ENCODE peak calls at places on chromosomes 2 and 18, in five cellular contexts. One of them, this sample, is unnamed.

GRCh38 chr18:62420151-62420512 is 95.0 kb downstream of the TNFRSF11A start:
- DNase-seq in activated naive CD4-positive, alpha-beta T cell: no peak
- DNase-seq in AML-193: no peak
- DNase-seq in amniotic stem cell: no peak
- DNase-seq in neural crest cell: no peak
- DNase-seq in this sample: no peak

GRCh38 chr18:65620076-65620696 is 130.6 kb upstream of the CDH7 start:
- DNase-seq in activated naive CD4-positive, alpha-beta T cell: no peak
- DNase-seq in AML-193: no peak
- DNase-seq in amniotic stem cell: no peak
- DNase-seq in neural crest cell: no peak
- DNase-seq in this sample: no peak

GRCh38 chr2:191218292-191218898 is 26.8 kb upstream of the MYO1B start:
- DNase-seq in activated naive CD4-positive, alpha-beta T cell: no peak
- DNase-seq in AML-193: peak
- DNase-seq in amniotic stem cell: no peak
- DNase-seq in neural crest cell: peak
- DNase-seq in this sample: no peak

GRCh38 chr2:33526132-33526531 is 49.7 kb downstream of the RASGRP3 start:
- DNase-seq in activated naive CD4-positive, alpha-beta T cell: no peak
- DNase-seq in AML-193: peak
- DNase-seq in amniotic stem cell: no peak
- DNase-seq in neural crest cell: no peak
- DNase-seq in this sample: no peak

GRCh38 chr18:8643479-8643878 is 34.2 kb downstream of the RAB12 start:
- DNase-seq in activated naive CD4-positive, alpha-beta T cell: no peak
- DNase-seq in AML-193: no peak
- DNase-seq in amniotic stem cell: no peak
- DNase-seq in neural crest cell: no peak
- DNase-seq in this sample: no peak

GRCh38 chr18:77106331-77106730 is 26.3 kb downstream of the MBP start:
- DNase-seq in activated naive CD4-positive, alpha-beta T cell: peak
- DNase-seq in AML-193: no peak
- DNase-seq in amniotic stem cell: no peak
- DNase-seq in neural crest cell: no peak
- DNase-seq in this sample: peak

GRCh38 chr2:41967426-41968181 is 80.2 kb upstream of the PKDCC start:
- DNase-seq in activated naive CD4-positive, alpha-beta T cell: no peak
- DNase-seq in AML-193: no peak
- DNase-seq in amniotic stem cell: no peak
- DNase-seq in neural crest cell: no peak
- DNase-seq in this sample: no peak

GRCh38 chr2:10204326-10205200 is 82.0 kb downstream of the RRM2 start:
- DNase-seq in activated naive CD4-positive, alpha-beta T cell: no peak
- DNase-seq in AML-193: no peak
- DNase-seq in amniotic stem cell: no peak
- DNase-seq in neural crest cell: no peak
- DNase-seq in this sample: no peak

GRCh38 chr18:23250893-23251656 is 115.8 kb downstream of the CABLES1 start:
- DNase-seq in activated naive CD4-positive, alpha-beta T cell: no peak
- DNase-seq in AML-193: no peak
- DNase-seq in amniotic stem cell: no peak
- DNase-seq in neural crest cell: no peak
- DNase-seq in this sample: no peak

GRCh38 chr18:52392160-52392559 is 52.2 kb downstream of the DCC start:
- DNase-seq in activated naive CD4-positive, alpha-beta T cell: no peak
- DNase-seq in AML-193: no peak
- DNase-seq in amniotic stem cell: no peak
- DNase-seq in neural crest cell: no peak
- DNase-seq in this sample: no peak

GRCh38 chr18:11518788-11519685 is 90.4 kb upstream of the SLC35G4 start:
- DNase-seq in activated naive CD4-positive, alpha-beta T cell: no peak
- DNase-seq in AML-193: peak
- DNase-seq in amniotic stem cell: no peak
- DNase-seq in neural crest cell: peak
- DNase-seq in this sample: no peak

GRCh38 chr2:158529379-158530110 is 72.8 kb downstream of the PKP4 start:
- DNase-seq in activated naive CD4-positive, alpha-beta T cell: no peak
- DNase-seq in AML-193: no peak
- DNase-seq in amniotic stem cell: peak
- DNase-seq in neural crest cell: no peak
- DNase-seq in this sample: no peak

GRCh38 chr2:230738391-230738811 is 25.8 kb downstream of the CAB39 start:
- DNase-seq in activated naive CD4-positive, alpha-beta T cell: no peak
- DNase-seq in AML-193: peak
- DNase-seq in amniotic stem cell: no peak
- DNase-seq in neural crest cell: no peak
- DNase-seq in this sample: no peak

GRCh38 chr2:113894156-113894743 is 4.4 kb downstream of the ACTR3 start:
- DNase-seq in activated naive CD4-positive, alpha-beta T cell: no peak
- DNase-seq in AML-193: peak
- DNase-seq in amniotic stem cell: no peak
- DNase-seq in neural crest cell: no peak
- DNase-seq in this sample: no peak

GRCh38 chr2:219476605-219477578 is 21.8 kb upstream of the GMPPA start:
- DNase-seq in activated naive CD4-positive, alpha-beta T cell: no peak
- DNase-seq in AML-193: no peak
- DNase-seq in amniotic stem cell: no peak
- DNase-seq in neural crest cell: peak
- DNase-seq in this sample: no peak

GRCh38 chr18:50105027-50105426 is 89.9 kb downstream of the MYO5B start:
- DNase-seq in activated naive CD4-positive, alpha-beta T cell: no peak
- DNase-seq in AML-193: no peak
- DNase-seq in amniotic stem cell: no peak
- DNase-seq in neural crest cell: no peak
- DNase-seq in this sample: no peak

GRCh38 chr2:15355386-15355785 is 205.7 kb downstream of the NBAS start:
- DNase-seq in activated naive CD4-positive, alpha-beta T cell: no peak
- DNase-seq in AML-193: no peak
- DNase-seq in amniotic stem cell: no peak
- DNase-seq in neural crest cell: no peak
- DNase-seq in this sample: no peak

GRCh38 chr2:54158311-54158710 is 42.9 kb downstream of the ACYP2 start:
- DNase-seq in activated naive CD4-positive, alpha-beta T cell: no peak
- DNase-seq in AML-193: no peak
- DNase-seq in amniotic stem cell: no peak
- DNase-seq in neural crest cell: no peak
- DNase-seq in this sample: no peak

GRCh38 chr2:22442051-22442450 is 942.9 kb upstream of the KLHL29 start:
- DNase-seq in activated naive CD4-positive, alpha-beta T cell: no peak
- DNase-seq in AML-193: no peak
- DNase-seq in amniotic stem cell: no peak
- DNase-seq in neural crest cell: no peak
- DNase-seq in this sample: no peak

GRCh38 chr18:10142056-10142455 is 228.2 kb downstream of the VAPA start:
- DNase-seq in activated naive CD4-positive, alpha-beta T cell: no peak
- DNase-seq in AML-193: no peak
- DNase-seq in amniotic stem cell: no peak
- DNase-seq in neural crest cell: no peak
- DNase-seq in this sample: no peak

GRCh38 chr18:77178559-77178958 is 46.0 kb upstream of the MBP start:
- DNase-seq in activated naive CD4-positive, alpha-beta T cell: no peak
- DNase-seq in AML-193: no peak
- DNase-seq in amniotic stem cell: no peak
- DNase-seq in neural crest cell: no peak
- DNase-seq in this sample: no peak

GRCh38 chr2:101753207-101753616 is 55.7 kb downstream of the MAP4K4 start:
- DNase-seq in activated naive CD4-positive, alpha-beta T cell: no peak
- DNase-seq in AML-193: no peak
- DNase-seq in amniotic stem cell: no peak
- DNase-seq in neural crest cell: no peak
- DNase-seq in this sample: no peak

GRCh38 chr2:142796161-142796560 is 81.3 kb upstream of the KYNU start:
- DNase-seq in activated naive CD4-positive, alpha-beta T cell: no peak
- DNase-seq in AML-193: no peak
- DNase-seq in amniotic stem cell: no peak
- DNase-seq in neural crest cell: no peak
- DNase-seq in this sample: no peak

GRCh38 chr2:220310326-220310936 is 683.0 kb downstream of the SLC4A3 start:
- DNase-seq in activated naive CD4-positive, alpha-beta T cell: no peak
- DNase-seq in AML-193: no peak
- DNase-seq in amniotic stem cell: no peak
- DNase-seq in neural crest cell: no peak
- DNase-seq in this sample: no peak

GRCh38 chr2:70085711-70086277 is 1.5 kb upstream of the PCBP1 start:
- DNase-seq in activated naive CD4-positive, alpha-beta T cell: no peak
- DNase-seq in AML-193: no peak
- DNase-seq in amniotic stem cell: no peak
- DNase-seq in neural crest cell: no peak
- DNase-seq in this sample: no peak

GRCh38 chr2:233476083-233476410 is 90.5 kb downstream of the USP40 start:
- DNase-seq in activated naive CD4-positive, alpha-beta T cell: no peak
- DNase-seq in AML-193: no peak
- DNase-seq in amniotic stem cell: no peak
- DNase-seq in neural crest cell: no peak
- DNase-seq in this sample: no peak

GRCh38 chr18:56096861-56097260 is 508.9 kb upstream of the TCF4 start:
- DNase-seq in activated naive CD4-positive, alpha-beta T cell: no peak
- DNase-seq in AML-193: no peak
- DNase-seq in amniotic stem cell: no peak
- DNase-seq in neural crest cell: no peak
- DNase-seq in this sample: no peak

GRCh38 chr18:46756559-46757201 is at the start of gene ST8SIA5:
- DNase-seq in activated naive CD4-positive, alpha-beta T cell: no peak
- DNase-seq in AML-193: no peak
- DNase-seq in amniotic stem cell: no peak
- DNase-seq in neural crest cell: peak
- DNase-seq in this sample: no peak

GRCh38 chr2:96694816-96695455 is 44.9 kb downstream of the LMAN2L start:
- DNase-seq in activated naive CD4-positive, alpha-beta T cell: no peak
- DNase-seq in AML-193: no peak
- DNase-seq in amniotic stem cell: no peak
- DNase-seq in neural crest cell: no peak
- DNase-seq in this sample: no peak

GRCh38 chr18:27227721-27228120 is 42.6 kb upstream of the CHST9 start:
- DNase-seq in activated naive CD4-positive, alpha-beta T cell: no peak
- DNase-seq in AML-193: no peak
- DNase-seq in amniotic stem cell: no peak
- DNase-seq in neural crest cell: no peak
- DNase-seq in this sample: no peak

GRCh38 chr2:63814114-63814513 is 27.6 kb upstream of the UGP2 start:
- DNase-seq in activated naive CD4-positive, alpha-beta T cell: no peak
- DNase-seq in AML-193: no peak
- DNase-seq in amniotic stem cell: no peak
- DNase-seq in neural crest cell: no peak
- DNase-seq in this sample: no peak